ENCODE peak calls at places on chromosomes 7 and 10, in eight cellular contexts. G, E, C, N, R, Z, J and Y are unnamed samples.

GRCh38 chr10:45550903-45551302 is 121.7 kb downstream of the ZFAND4 start:
- DNase-seq in G (no peak), E (no peak), C (peak), N (no peak), R (no peak), Z (no peak), J (no peak), Y (no peak)

GRCh38 chr10:97210576-97210975 is 24.8 kb upstream of the SLIT1 start:
- DNase-seq in G (peak), E (peak), C (peak), N (peak), R (peak), Z (peak), J (peak), Y (no peak)

GRCh38 chr10:124875596-124875995 is 66.3 kb upstream of the ZRANB1 start:
- DNase-seq in G (no peak), E (no peak), C (peak), N (no peak), R (no peak), Z (no peak), J (no peak), Y (no peak)

GRCh38 chr10:14184841-14185500 is 145.8 kb downstream of the FRMD4A start:
- DNase-seq in G (no peak), E (no peak), C (no peak), N (no peak), R (no peak), Z (peak), J (no peak), Y (no peak)

GRCh38 chr10:122298598-122299301 is 27.7 kb downstream of the BTBD16 start:
- DNase-seq in G (peak), E (peak), C (peak), N (peak), R (peak), Z (peak), J (peak), Y (peak)

GRCh38 chr10:32244011-32244410 is 102.9 kb downstream of the EPC1 start:
- DNase-seq in G (no peak), E (no peak), C (no peak), N (no peak), R (no peak), Z (no peak), J (no peak), Y (no peak)

GRCh38 chr7:112771166-112771565 is 19.0 kb downstream of the TMEM168 start:
- DNase-seq in G (no peak), E (no peak), C (no peak), N (no peak), R (no peak), Z (no peak), J (no peak), Y (no peak)

GRCh38 chr7:10802526-10802925 is 171.1 kb upstream of the PHF14 start:
- DNase-seq in G (no peak), E (no peak), C (no peak), N (no peak), R (no peak), Z (no peak), J (no peak), Y (no peak)

GRCh38 chr7:39480901-39481300 is 85.3 kb upstream of the YAE1 start:
- DNase-seq in G (no peak), E (no peak), C (no peak), N (no peak), R (no peak), Z (no peak), J (no peak), Y (no peak)

GRCh38 chr7:70674268-70675025 is 457.5 kb upstream of the GALNT17 start:
- DNase-seq in G (no peak), E (no peak), C (no peak), N (no peak), R (no peak), Z (no peak), J (no peak), Y (no peak)

GRCh38 chr7:84633-85020 is 107.7 kb upstream of the FAM20C start:
- DNase-seq in G (no peak), E (no peak), C (no peak), N (no peak), R (no peak), Z (no peak), J (no peak), Y (no peak)

GRCh38 chr10:37490266-37490665 is 364.9 kb downstream of the ANKRD30A start:
- DNase-seq in G (no peak), E (no peak), C (peak), N (no peak), R (no peak), Z (no peak), J (no peak), Y (no peak)

GRCh38 chr7:2757904-2758672 is 70.1 kb downstream of the AMZ1 start:
- DNase-seq in G (peak), E (no peak), C (peak), N (no peak), R (no peak), Z (no peak), J (peak), Y (no peak)

DNA sequence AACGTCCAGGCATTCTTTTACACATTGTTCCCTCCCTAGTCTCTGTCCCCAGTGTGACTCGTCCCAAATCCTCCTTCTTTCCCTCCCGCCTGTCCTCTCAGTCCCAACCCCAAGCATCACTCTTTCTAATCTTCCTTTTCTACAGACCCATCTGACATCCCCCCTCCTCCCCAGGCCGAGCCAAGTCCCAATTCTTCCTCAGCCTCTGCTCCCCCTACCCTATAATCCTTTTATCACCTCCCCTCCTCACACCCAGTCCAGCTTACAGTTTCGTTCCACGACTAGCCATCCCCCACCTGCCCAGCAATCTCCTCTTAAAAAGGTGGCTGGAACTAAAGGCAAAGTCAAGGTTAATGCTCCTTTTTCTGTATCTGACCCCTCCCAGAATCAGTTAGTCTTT is 95.1 kb downstream of the MACC1 start:
- DNase-seq in G (no peak), E (no peak), C (no peak), N (no peak), R (no peak), Z (no peak), J (no peak), Y (no peak)
- H3K4me3 ChIP-seq in G (no peak), E (no peak), C (no peak), N (no peak), R (no peak), Z (no peak), J (no peak), Y (no peak)

GRCh38 chr10:72746606-72747357 is 54.8 kb downstream of the MCU start:
- DNase-seq in G (no peak), E (no peak), C (no peak), N (no peak), R (no peak), Z (no peak), J (no peak), Y (no peak)
- H3K27ac ChIP-seq in G (no peak), E (no peak), C (no peak), N (no peak), R (no peak), Z (no peak), J (no peak), Y (no peak)

GRCh38 chr7:73449422-73449821 is 15.8 kb downstream of the FZD9 start:
- DNase-seq in G (no peak), E (no peak), C (no peak), N (no peak), R (no peak), Z (no peak), J (no peak), Y (no peak)
- TF ChIP-seq CTCF in G (no peak), E (no peak), C (no peak), N (no peak), R (no peak), Z (no peak), J (no peak), Y (no peak)

GRCh38 chr10:36448760-36449681 is 676.4 kb upstream of the ANKRD30A start:
- DNase-seq in G (no peak), E (no peak), C (no peak), N (no peak), R (no peak), Z (no peak), J (no peak), Y (no peak)
- H3K4me3 ChIP-seq in G (no peak), E (no peak), C (no peak), N (no peak), R (no peak), Z (no peak), J (no peak), Y (no peak)